ENCODE peak calls at places on chromosomes 6 and 20, in five cellular contexts. D is CD4-positive, alpha-beta memory T cell; J is GM23248; N is psoas muscle; L is naive thymus-derived CD4-positive, alpha-beta T cell. U is an unnamed sample. For H3K4me1, the result is how much of the 10 kb centered on the place peaks cover.

GRCh38 chr6:46042355-46042999 is 26.8 kb upstream of the CLIC5 start:
- DNase-seq in D (peak), J (peak), N (no peak), L (no peak), U (no peak)

GRCh38 chr6:42783876-42784738 is 2.3 kb downstream of the BICRAL start:
- DNase-seq in D (peak), J (peak), N (no peak), L (no peak), U (no peak)

GRCh38 chr6:17361013-17361412 is 32.4 kb upstream of the CAP2 start:
- DNase-seq in D (no peak), J (no peak), N (no peak), L (no peak), U (no peak)

GRCh38 chr20:36043447-36043846 is 75.1 kb downstream of the CNBD2 start:
- DNase-seq in D (no peak), J (peak), N (no peak), L (no peak), U (no peak)

GRCh38 chr6:145086197-145086596 is 649.1 kb downstream of the EPM2A start:
- DNase-seq in D (no peak), J (peak), N (no peak), L (no peak), U (no peak)

GRCh38 chr6:159595173-159595572 is 97.9 kb downstream of the SOD2 start:
- DNase-seq in D (no peak), J (peak), N (no peak), L (no peak), U (no peak)

GRCh38 chr20:57888591-57888990 is 178.8 kb upstream of the PMEPA1 start:
- DNase-seq in D (no peak), J (no peak), N (no peak), L (no peak), U (no peak)

GRCh38 chr6:37920667-37921066 is 101.1 kb downstream of the ZFAND3 start:
- DNase-seq in D (no peak), J (peak), N (no peak), L (no peak), U (no peak)

GRCh38 chr6:10778230-10778629 is 30.6 kb downstream of the TMEM14B start:
- DNase-seq in D (no peak), J (no peak), N (no peak), L (no peak), U (no peak)

GRCh38 chr6:3696525-3696924 is 55.0 kb downstream of the PXDC1 start:
- DNase-seq in D (no peak), J (peak), N (no peak), L (no peak), U (no peak)

GRCh38 chr6:37793067-37793466 is 26.5 kb upstream of the ZFAND3 start:
- DNase-seq in D (no peak), J (peak), N (peak), L (no peak), U (no peak)

GRCh38 chr6:7129360-7129759 is 21.6 kb downstream of the RREB1 start:
- DNase-seq in D (no peak), J (no peak), N (no peak), L (peak), U (no peak)

GRCh38 chr20:7171911-7172310 is 404.4 kb downstream of the BMP2 start:
- DNase-seq in D (no peak), J (peak), N (no peak), L (no peak), U (no peak)

GRCh38 chr20:58017237-58017969 is 211.1 kb downstream of the ANKRD60 start:
- DNase-seq in D (no peak), J (peak), N (no peak), L (no peak), U (no peak)

GRCh38 chr6:43983632-43984031 is 143.6 kb downstream of the MRPL14 start:
- DNase-seq in D (no peak), J (no peak), N (no peak), L (no peak), U (no peak)

GRCh38 chr6:64330694-64331309 is 695.2 kb downstream of the PHF3 start:
- DNase-seq in D (no peak), J (peak), N (peak), L (no peak), U (peak)

GRCh38 chr6:40573221-40573620 is 13.9 kb downstream of the LRFN2 start:
- DNase-seq in D (no peak), J (no peak), N (no peak), L (no peak), U (no peak)

GRCh38 chr6:44386364-44386928 is 1.1 kb upstream of the CDC5L start:
- DNase-seq in D (no peak), J (no peak), N (peak), L (no peak), U (peak)

GRCh38 chr6:75437451-75438185 is 56.0 kb downstream of the FILIP1 start:
- DNase-seq in D (no peak), J (peak), N (no peak), L (no peak), U (no peak)

GRCh38 chr20:19540401-19540800 is 217.7 kb upstream of the RIN2 start:
- DNase-seq in D (no peak), J (peak), N (no peak), L (no peak), U (no peak)

GRCh38 chr20:34701405-34702085 is 2.6 kb upstream of the TP53INP2 start:
- DNase-seq in D (no peak), J (no peak), N (no peak), L (no peak), U (no peak)

GRCh38 chr6:143128346-143129015 is 67.8 kb downstream of the AIG1 start:
- DNase-seq in D (no peak), J (no peak), N (no peak), L (no peak), U (no peak)

GRCh38 chr20:35316086-35316485 is 23.9 kb upstream of the FAM83C start:
- DNase-seq in D (no peak), J (no peak), N (no peak), L (no peak), U (no peak)

GRCh38 chr6:17418281-17419188 is 25.1 kb downstream of the CAP2 start:
- DNase-seq in D (no peak), J (peak), N (no peak), L (no peak), U (no peak)

GRCh38 chr20:62749851-62750445 is 41.3 kb downstream of the NTSR1 start:
- DNase-seq in D (no peak), J (no peak), N (no peak), L (no peak), U (no peak)

GRCh38 chr6:148934534-148934933 is 187.7 kb downstream of the UST start:
- DNase-seq in D (no peak), J (peak), N (peak), L (no peak), U (peak)

GRCh38 chr20:9236408-9236912 is 167.6 kb downstream of the PLCB4 start:
- DNase-seq in D (no peak), J (no peak), N (no peak), L (no peak), U (no peak)

GRCh38 chr6:3987072-3987471 is 91.9 kb downstream of the FAM217A start:
- DNase-seq in D (no peak), J (no peak), N (no peak), L (no peak), U (no peak)

GRCh38 chr20:1672728-1673127 is 15.1 kb upstream of the SIRPG start:
- DNase-seq in D (no peak), J (no peak), N (no peak), L (no peak), U (no peak)

GRCh38 chr20:17957505-17958325 is 10.9 kb downstream of the SNX5 start:
- DNase-seq in D (no peak), J (no peak), N (no peak), L (no peak), U (no peak)
- H3K4me1 ChIP-seq in D (half or more), J (half or more), N (under half), L (under half), U (under half)

GRCh38 chr20:23144856-23145255 is 58.7 kb upstream of the CD93 start:
- DNase-seq in D (no peak), J (no peak), N (no peak), L (no peak), U (no peak)

GRCh38 chr20:23146857-23147256 is 60.7 kb upstream of the CD93 start:
- DNase-seq in D (no peak), J (peak), N (no peak), L (no peak), U (no peak)

GRCh38 chr20:23145281-23145700 is 59.2 kb upstream of the CD93 start:
- DNase-seq in D (no peak), J (peak), N (peak), L (no peak), U (peak)

GRCh38 chr20:23147647-23147963 is 61.5 kb upstream of the CD93 start:
- DNase-seq in D (no peak), J (no peak), N (no peak), L (no peak), U (no peak)

GRCh38 chr20:23146111-23146640 is 60.1 kb upstream of the CD93 start:
- DNase-seq in D (no peak), J (peak), N (no peak), L (no peak), U (no peak)
- H3K4me1 ChIP-seq in D (under half), J (half or more), N (half or more), L (under half), U (under half)

DNA sequence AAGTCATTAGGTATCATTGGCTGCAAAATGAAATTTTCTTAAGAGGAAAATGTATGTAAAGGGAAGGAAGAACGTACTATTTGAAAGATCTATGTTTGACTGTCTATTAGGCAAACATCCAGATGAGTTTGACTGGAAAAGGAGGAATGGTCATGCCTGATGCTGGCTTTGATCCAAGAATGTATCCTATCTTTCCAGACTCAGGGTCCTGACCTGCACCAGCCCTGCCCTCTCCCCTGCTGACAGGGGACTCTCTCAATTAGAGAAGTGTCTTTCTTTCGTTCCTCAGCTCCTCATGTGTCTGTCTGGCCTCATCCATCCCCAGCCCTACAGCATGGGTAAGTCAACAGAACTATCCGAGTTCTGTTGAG is 21.9 kb upstream of the SH3BGRL2 start:
- DNase-seq in D (no peak), J (no peak), N (no peak), L (no peak), U (no peak)
- H3K4me1 ChIP-seq in D (under half), J (under half), N (under half), L (under half), U (under half)

GRCh38 chr6:35047265-35048011 is 93.7 kb downstream of the TCP11 start:
- DNase-seq in D (no peak), J (peak), N (no peak), L (no peak), U (no peak)
- H3K4me1 ChIP-seq in D (under half), J (half or more), N (half or more), L (under half), U (under half)

GRCh38 chr20:49272654-49273053 is 5.2 kb downstream of the ZNFX1 start:
- DNase-seq in D (no peak), J (no peak), N (no peak), L (no peak), U (no peak)
- H3K4me1 ChIP-seq in D (half or more), J (under half), N (under half), L (under half), U (under half)

DNA sequence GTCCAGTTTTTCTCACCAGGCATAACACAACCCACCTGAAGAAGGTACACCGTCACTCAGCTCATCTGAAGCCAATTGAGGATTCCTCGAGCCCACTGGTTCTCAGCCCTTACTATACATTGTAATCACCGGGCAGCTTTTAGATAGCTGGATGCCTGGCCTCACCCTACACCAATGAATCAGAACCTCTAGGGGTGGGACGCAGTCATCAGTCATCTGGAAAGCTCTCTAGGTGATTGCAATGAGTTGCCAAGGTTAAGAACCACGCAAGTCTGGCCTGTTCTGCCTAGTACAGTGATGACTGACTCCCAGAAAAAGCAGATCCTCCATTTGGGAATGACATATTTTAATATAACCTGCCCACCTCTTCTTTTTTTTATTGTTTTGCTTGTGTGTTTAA is 41.1 kb downstream of the MC3R start:
- DNase-seq in D (no peak), J (no peak), N (no peak), L (no peak), U (no peak)
- H3K4me1 ChIP-seq in D (under half), J (under half), N (under half), L (under half), U (under half)

GRCh38 chr6:15791401-15792137 is 128.7 kb upstream of the DTNBP1 start:
- DNase-seq in D (no peak), J (peak), N (peak), L (no peak), U (no peak)

GRCh38 chr6:15793288-15793687 is 130.5 kb upstream of the DTNBP1 start:
- DNase-seq in D (no peak), J (peak), N (no peak), L (no peak), U (no peak)

GRCh38 chr6:15796130-15796766 is 133.4 kb upstream of the DTNBP1 start:
- DNase-seq in D (no peak), J (peak), N (peak), L (no peak), U (no peak)

GRCh38 chr6:15793826-15794225 is 131.0 kb upstream of the DTNBP1 start:
- DNase-seq in D (no peak), J (no peak), N (no peak), L (no peak), U (no peak)

DNA sequence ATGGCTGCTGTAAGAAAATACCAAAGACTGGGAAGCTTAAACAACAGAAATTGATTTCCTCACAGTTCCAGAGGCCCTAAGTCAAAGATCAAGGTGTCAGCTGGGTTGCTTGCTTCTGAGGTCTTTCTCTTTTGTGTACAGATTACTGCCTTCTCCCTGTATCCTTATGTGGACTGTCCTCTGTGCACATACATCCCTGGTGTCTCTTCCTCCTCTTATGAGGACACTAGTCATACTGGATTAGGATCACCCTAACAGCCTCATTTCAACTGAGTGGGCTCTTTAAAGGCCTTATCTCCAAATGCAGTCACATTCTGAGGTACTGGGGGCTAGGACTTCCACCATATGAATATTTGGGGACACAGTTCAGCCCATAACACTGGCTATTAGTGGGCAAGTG is 130.0 kb upstream of the DTNBP1 start:
- DNase-seq in D (no peak), J (no peak), N (no peak), L (no peak), U (no peak)
- H3K4me1 ChIP-seq in D (under half), J (under half), N (half or more), L (under half), U (under half)

DNA sequence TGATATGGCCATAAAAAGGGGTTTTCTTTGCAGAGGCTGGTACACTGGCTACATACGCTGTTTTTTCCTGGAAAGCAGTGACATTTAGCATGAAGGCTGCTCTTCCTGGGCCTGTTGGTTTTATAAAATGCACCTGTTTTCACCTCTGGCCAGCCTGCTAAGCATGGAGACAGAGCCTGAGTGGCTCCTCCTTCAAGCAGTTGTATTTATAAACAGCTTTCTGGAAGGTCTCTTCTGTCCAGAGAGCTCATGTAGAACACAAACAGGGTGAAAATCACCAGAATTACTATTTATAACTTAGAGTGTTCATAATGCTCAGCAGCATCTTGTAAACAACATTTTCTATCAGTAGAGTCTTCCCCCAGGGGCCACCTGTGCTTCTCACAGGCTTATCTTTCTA is 109.0 kb downstream of the FOXO3 start:
- DNase-seq in D (no peak), J (no peak), N (no peak), L (no peak), U (no peak)
- H3K4me1 ChIP-seq in D (under half), J (under half), N (half or more), L (under half), U (under half)

GRCh38 chr6:111766524-111766857 is 106.8 kb downstream of the FYN start:
- DNase-seq in D (no peak), J (no peak), N (no peak), L (no peak), U (no peak)

GRCh38 chr6:111761783-111762312 is 111.4 kb downstream of the FYN start:
- DNase-seq in D (no peak), J (no peak), N (no peak), L (no peak), U (no peak)

GRCh38 chr6:111765681-111766523 is 107.3 kb downstream of the FYN start:
- DNase-seq in D (no peak), J (peak), N (no peak), L (no peak), U (no peak)

GRCh38 chr6:111763381-111763780 is 109.9 kb downstream of the FYN start:
- DNase-seq in D (no peak), J (no peak), N (no peak), L (no peak), U (no peak)

GRCh38 chr6:111764238-111765182 is 108.7 kb downstream of the FYN start:
- DNase-seq in D (peak), J (no peak), N (no peak), L (no peak), U (no peak)
- H3K4me1 ChIP-seq in D (half or more), J (under half), N (under half), L (half or more), U (under half)